ENCODE peak calls at places on chromosomes 1 and 21, in five cellular contexts. One of them, this sample, is unnamed.

GRCh38 chr1:203052556-203053059 is 26.3 kb downstream of the PPFIA4 start:
- DNase-seq in body of pancreas: no peak
- DNase-seq in mesothelial cell of epicardium: no peak
- DNase-seq in activated CD4-positive, alpha-beta T cell treated with anti-CD3 and anti-CD28 coated beads, Interleukin-2, amount 50 U/mL, for 24 hours: no peak
- DNase-seq in C1 segment of cervical spinal cord: no peak
- DNase-seq in this sample: no peak

GRCh38 chr1:239386453-239387303 is at the start of gene CHRM3:
- DNase-seq in C1 segment of cervical spinal cord: no peak
- DNase-seq in body of pancreas: peak
- DNase-seq in mesothelial cell of epicardium: peak
- DNase-seq in activated CD4-positive, alpha-beta T cell treated with anti-CD3 and anti-CD28 coated beads, Interleukin-2, amount 50 U/mL, for 24 hours: no peak
- DNase-seq in this sample: peak

GRCh38 chr1:218983433-218983832 is 190.2 kb upstream of the LYPLAL1 start:
- DNase-seq in C1 segment of cervical spinal cord: no peak
- DNase-seq in body of pancreas: no peak
- DNase-seq in mesothelial cell of epicardium: no peak
- DNase-seq in activated CD4-positive, alpha-beta T cell treated with anti-CD3 and anti-CD28 coated beads, Interleukin-2, amount 50 U/mL, for 24 hours: no peak
- DNase-seq in this sample: no peak

GRCh38 chr21:25934771-25935224 is 200.0 kb downstream of the GABPA start:
- DNase-seq in activated CD4-positive, alpha-beta T cell treated with anti-CD3 and anti-CD28 coated beads, Interleukin-2, amount 50 U/mL, for 24 hours: no peak
- DNase-seq in mesothelial cell of epicardium: no peak
- DNase-seq in body of pancreas: peak
- DNase-seq in C1 segment of cervical spinal cord: no peak
- DNase-seq in this sample: no peak

GRCh38 chr1:63817152-63817667 is 43.4 kb downstream of the ROR1 start:
- DNase-seq in activated CD4-positive, alpha-beta T cell treated with anti-CD3 and anti-CD28 coated beads, Interleukin-2, amount 50 U/mL, for 24 hours: no peak
- DNase-seq in C1 segment of cervical spinal cord: no peak
- DNase-seq in mesothelial cell of epicardium: no peak
- DNase-seq in body of pancreas: peak
- DNase-seq in this sample: no peak

GRCh38 chr1:210695041-210695440 is 366.3 kb downstream of the HHAT start:
- DNase-seq in activated CD4-positive, alpha-beta T cell treated with anti-CD3 and anti-CD28 coated beads, Interleukin-2, amount 50 U/mL, for 24 hours: no peak
- DNase-seq in body of pancreas: no peak
- DNase-seq in mesothelial cell of epicardium: no peak
- DNase-seq in C1 segment of cervical spinal cord: no peak
- DNase-seq in this sample: no peak

GRCh38 chr1:94901841-94902240 is 25.1 kb downstream of the CNN3 start:
- DNase-seq in C1 segment of cervical spinal cord: no peak
- DNase-seq in mesothelial cell of epicardium: no peak
- DNase-seq in activated CD4-positive, alpha-beta T cell treated with anti-CD3 and anti-CD28 coated beads, Interleukin-2, amount 50 U/mL, for 24 hours: no peak
- DNase-seq in body of pancreas: no peak
- DNase-seq in this sample: no peak

GRCh38 chr1:99886179-99886578 is 36.0 kb downstream of the AGL start:
- DNase-seq in activated CD4-positive, alpha-beta T cell treated with anti-CD3 and anti-CD28 coated beads, Interleukin-2, amount 50 U/mL, for 24 hours: no peak
- DNase-seq in mesothelial cell of epicardium: no peak
- DNase-seq in body of pancreas: no peak
- DNase-seq in C1 segment of cervical spinal cord: no peak
- DNase-seq in this sample: no peak

GRCh38 chr1:19315378-19316206 is 3.5 kb downstream of the SLC66A1 start:
- DNase-seq in activated CD4-positive, alpha-beta T cell treated with anti-CD3 and anti-CD28 coated beads, Interleukin-2, amount 50 U/mL, for 24 hours: no peak
- DNase-seq in mesothelial cell of epicardium: no peak
- DNase-seq in body of pancreas: no peak
- DNase-seq in C1 segment of cervical spinal cord: no peak
- DNase-seq in this sample: no peak

GRCh38 chr1:91165033-91165654 is 143.3 kb upstream of the ZNF644 start:
- DNase-seq in mesothelial cell of epicardium: peak
- DNase-seq in body of pancreas: peak
- DNase-seq in C1 segment of cervical spinal cord: peak
- DNase-seq in activated CD4-positive, alpha-beta T cell treated with anti-CD3 and anti-CD28 coated beads, Interleukin-2, amount 50 U/mL, for 24 hours: peak
- DNase-seq in this sample: peak

GRCh38 chr1:219651993-219652392 is 39.1 kb upstream of the ZC3H11B start:
- DNase-seq in C1 segment of cervical spinal cord: no peak
- DNase-seq in mesothelial cell of epicardium: no peak
- DNase-seq in body of pancreas: no peak
- DNase-seq in activated CD4-positive, alpha-beta T cell treated with anti-CD3 and anti-CD28 coated beads, Interleukin-2, amount 50 U/mL, for 24 hours: no peak
- DNase-seq in this sample: no peak

GRCh38 chr1:30516505-30516858 is 206.9 kb downstream of the MATN1 start:
- DNase-seq in mesothelial cell of epicardium: no peak
- DNase-seq in body of pancreas: no peak
- DNase-seq in activated CD4-positive, alpha-beta T cell treated with anti-CD3 and anti-CD28 coated beads, Interleukin-2, amount 50 U/mL, for 24 hours: no peak
- DNase-seq in C1 segment of cervical spinal cord: no peak
- DNase-seq in this sample: no peak

GRCh38 chr1:35097224-35097623 is 18.0 kb downstream of the ZMYM1 start:
- DNase-seq in activated CD4-positive, alpha-beta T cell treated with anti-CD3 and anti-CD28 coated beads, Interleukin-2, amount 50 U/mL, for 24 hours: no peak
- DNase-seq in mesothelial cell of epicardium: no peak
- DNase-seq in body of pancreas: no peak
- DNase-seq in C1 segment of cervical spinal cord: no peak
- DNase-seq in this sample: no peak

GRCh38 chr21:16071082-16071481 is 341.3 kb downstream of the USP25 start:
- DNase-seq in C1 segment of cervical spinal cord: peak
- DNase-seq in body of pancreas: no peak
- DNase-seq in mesothelial cell of epicardium: no peak
- DNase-seq in activated CD4-positive, alpha-beta T cell treated with anti-CD3 and anti-CD28 coated beads, Interleukin-2, amount 50 U/mL, for 24 hours: no peak
- DNase-seq in this sample: no peak

GRCh38 chr1:79711001-79711431 is 704.5 kb upstream of the ADGRL4 start:
- DNase-seq in mesothelial cell of epicardium: no peak
- DNase-seq in activated CD4-positive, alpha-beta T cell treated with anti-CD3 and anti-CD28 coated beads, Interleukin-2, amount 50 U/mL, for 24 hours: no peak
- DNase-seq in body of pancreas: no peak
- DNase-seq in C1 segment of cervical spinal cord: no peak
- DNase-seq in this sample: no peak

GRCh38 chr1:204446413-204447111 is 34.9 kb upstream of the PPP1R15B start:
- DNase-seq in C1 segment of cervical spinal cord: peak
- DNase-seq in body of pancreas: peak
- DNase-seq in mesothelial cell of epicardium: peak
- DNase-seq in activated CD4-positive, alpha-beta T cell treated with anti-CD3 and anti-CD28 coated beads, Interleukin-2, amount 50 U/mL, for 24 hours: peak
- DNase-seq in this sample: peak

GRCh38 chr1:196535727-196536126 is 72.5 kb downstream of the KCNT2 start:
- DNase-seq in activated CD4-positive, alpha-beta T cell treated with anti-CD3 and anti-CD28 coated beads, Interleukin-2, amount 50 U/mL, for 24 hours: no peak
- DNase-seq in C1 segment of cervical spinal cord: no peak
- DNase-seq in mesothelial cell of epicardium: no peak
- DNase-seq in body of pancreas: no peak
- DNase-seq in this sample: no peak

GRCh38 chr1:2344744-2345296 is 46.5 kb downstream of the MORN1 start:
- DNase-seq in activated CD4-positive, alpha-beta T cell treated with anti-CD3 and anti-CD28 coated beads, Interleukin-2, amount 50 U/mL, for 24 hours: no peak
- DNase-seq in body of pancreas: no peak
- DNase-seq in mesothelial cell of epicardium: no peak
- DNase-seq in C1 segment of cervical spinal cord: no peak
- DNase-seq in this sample: no peak

GRCh38 chr21:18677632-18678031 is 274.0 kb upstream of the TMPRSS15 start:
- DNase-seq in mesothelial cell of epicardium: no peak
- DNase-seq in body of pancreas: no peak
- DNase-seq in C1 segment of cervical spinal cord: no peak
- DNase-seq in activated CD4-positive, alpha-beta T cell treated with anti-CD3 and anti-CD28 coated beads, Interleukin-2, amount 50 U/mL, for 24 hours: no peak
- DNase-seq in this sample: no peak

GRCh38 chr1:223207293-223208066 is 64.4 kb upstream of the TLR5 start:
- DNase-seq in body of pancreas: no peak
- DNase-seq in activated CD4-positive, alpha-beta T cell treated with anti-CD3 and anti-CD28 coated beads, Interleukin-2, amount 50 U/mL, for 24 hours: no peak
- DNase-seq in mesothelial cell of epicardium: no peak
- DNase-seq in C1 segment of cervical spinal cord: no peak
- DNase-seq in this sample: no peak

GRCh38 chr1:107789817-107790609 is 175.0 kb downstream of the VAV3 start:
- DNase-seq in mesothelial cell of epicardium: no peak
- DNase-seq in activated CD4-positive, alpha-beta T cell treated with anti-CD3 and anti-CD28 coated beads, Interleukin-2, amount 50 U/mL, for 24 hours: no peak
- DNase-seq in body of pancreas: no peak
- DNase-seq in C1 segment of cervical spinal cord: no peak
- DNase-seq in this sample: no peak

GRCh38 chr1:153277852-153278251 is 18.4 kb downstream of the LORICRIN start:
- DNase-seq in C1 segment of cervical spinal cord: no peak
- DNase-seq in mesothelial cell of epicardium: no peak
- DNase-seq in body of pancreas: peak
- DNase-seq in activated CD4-positive, alpha-beta T cell treated with anti-CD3 and anti-CD28 coated beads, Interleukin-2, amount 50 U/mL, for 24 hours: no peak
- DNase-seq in this sample: peak

GRCh38 chr1:216210081-216210480 is 213.2 kb downstream of the USH2A start:
- DNase-seq in activated CD4-positive, alpha-beta T cell treated with anti-CD3 and anti-CD28 coated beads, Interleukin-2, amount 50 U/mL, for 24 hours: no peak
- DNase-seq in mesothelial cell of epicardium: no peak
- DNase-seq in body of pancreas: peak
- DNase-seq in C1 segment of cervical spinal cord: no peak
- DNase-seq in this sample: no peak

GRCh38 chr1:17098440-17099317 is 20.6 kb downstream of the PADI2 start:
- DNase-seq in C1 segment of cervical spinal cord: peak
- DNase-seq in activated CD4-positive, alpha-beta T cell treated with anti-CD3 and anti-CD28 coated beads, Interleukin-2, amount 50 U/mL, for 24 hours: no peak
- DNase-seq in mesothelial cell of epicardium: no peak
- DNase-seq in body of pancreas: no peak
- DNase-seq in this sample: no peak

GRCh38 chr1:164510435-164510834 is 48.5 kb upstream of the PBX1 start:
- DNase-seq in activated CD4-positive, alpha-beta T cell treated with anti-CD3 and anti-CD28 coated beads, Interleukin-2, amount 50 U/mL, for 24 hours: no peak
- DNase-seq in C1 segment of cervical spinal cord: no peak
- DNase-seq in mesothelial cell of epicardium: no peak
- DNase-seq in body of pancreas: no peak
- DNase-seq in this sample: no peak

GRCh38 chr21:32562426-32562825 is 22.9 kb downstream of the TCP10L start:
- DNase-seq in C1 segment of cervical spinal cord: no peak
- DNase-seq in mesothelial cell of epicardium: no peak
- DNase-seq in activated CD4-positive, alpha-beta T cell treated with anti-CD3 and anti-CD28 coated beads, Interleukin-2, amount 50 U/mL, for 24 hours: no peak
- DNase-seq in body of pancreas: no peak
- DNase-seq in this sample: no peak

GRCh38 chr1:84146375-84147032 is 2.4 kb downstream of the PRKACB start:
- DNase-seq in mesothelial cell of epicardium: no peak
- DNase-seq in C1 segment of cervical spinal cord: no peak
- DNase-seq in activated CD4-positive, alpha-beta T cell treated with anti-CD3 and anti-CD28 coated beads, Interleukin-2, amount 50 U/mL, for 24 hours: no peak
- DNase-seq in body of pancreas: no peak
- DNase-seq in this sample: no peak

GRCh38 chr1:38193040-38193439 is 146.4 kb upstream of the POU3F1 start:
- DNase-seq in body of pancreas: no peak
- DNase-seq in mesothelial cell of epicardium: no peak
- DNase-seq in C1 segment of cervical spinal cord: no peak
- DNase-seq in activated CD4-positive, alpha-beta T cell treated with anti-CD3 and anti-CD28 coated beads, Interleukin-2, amount 50 U/mL, for 24 hours: no peak
- DNase-seq in this sample: no peak

GRCh38 chr21:44874497-44875331 is 1.2 kb upstream of the PTTG1IP start:
- DNase-seq in body of pancreas: peak
- DNase-seq in mesothelial cell of epicardium: peak
- DNase-seq in activated CD4-positive, alpha-beta T cell treated with anti-CD3 and anti-CD28 coated beads, Interleukin-2, amount 50 U/mL, for 24 hours: no peak
- DNase-seq in C1 segment of cervical spinal cord: no peak
- DNase-seq in this sample: no peak

GRCh38 chr1:226626577-226626956 is 78.0 kb downstream of the STUM start:
- DNase-seq in mesothelial cell of epicardium: peak
- DNase-seq in C1 segment of cervical spinal cord: peak
- DNase-seq in body of pancreas: peak
- DNase-seq in activated CD4-positive, alpha-beta T cell treated with anti-CD3 and anti-CD28 coated beads, Interleukin-2, amount 50 U/mL, for 24 hours: peak
- DNase-seq in this sample: peak

GRCh38 chr1:187920976-187921375 is 1092.2 kb downstream of the PLA2G4A start:
- DNase-seq in activated CD4-positive, alpha-beta T cell treated with anti-CD3 and anti-CD28 coated beads, Interleukin-2, amount 50 U/mL, for 24 hours: no peak
- DNase-seq in C1 segment of cervical spinal cord: no peak
- DNase-seq in body of pancreas: no peak
- DNase-seq in mesothelial cell of epicardium: no peak
- DNase-seq in this sample: no peak